ENCODE peak calls at places on chromosomes 6 and 20, in five cellular contexts. J is IMR-90, Z is upper lobe of right lung, R is aorta, I is tibial artery. K is an unnamed sample. For H3K4me1, H3K27me3 and H3K36me3, the result is how much of the 10 kb centered on the place peaks cover.

GRCh38 chr6:95866732-95867131 is 149.0 kb upstream of the FUT9 start:
- DNase-seq in J (no peak), Z (no peak), R (no peak), I (no peak), K (no peak)

GRCh38 chr6:49606696-49607390 is 29.8 kb downstream of the RHAG start:
- DNase-seq in J (peak), Z (no peak), R (peak), I (no peak), K (peak)

GRCh38 chr20:64114356-64114971 is 7.1 kb upstream of the NPBWR2 start:
- DNase-seq in J (no peak), Z (peak), R (no peak), I (peak), K (no peak)

GRCh38 chr6:138691595-138692057 is 81.9 kb upstream of the CCDC28A start:
- DNase-seq in J (peak), Z (no peak), R (no peak), I (no peak), K (no peak)

GRCh38 chr20:24332956-24333355 is 136.5 kb upstream of the SYNDIG1 start:
- DNase-seq in J (no peak), Z (no peak), R (no peak), I (no peak), K (no peak)

GRCh38 chr20:56995635-56996075 is 270.8 kb downstream of the BMP7 start:
- DNase-seq in J (no peak), Z (no peak), R (no peak), I (no peak), K (no peak)

GRCh38 chr6:149459761-149460160 is 25.1 kb downstream of the ZC3H12D start:
- DNase-seq in J (peak), Z (no peak), R (no peak), I (no peak), K (no peak)

GRCh38 chr20:40497781-40498691 is 191.0 kb downstream of the MAFB start:
- DNase-seq in J (no peak), Z (peak), R (peak), I (peak), K (no peak)

GRCh38 chr6:111745636-111746035 is 127.6 kb downstream of the FYN start:
- DNase-seq in J (no peak), Z (no peak), R (no peak), I (no peak), K (no peak)

GRCh38 chr6:111746983-111747773 is 126.1 kb downstream of the FYN start:
- DNase-seq in J (no peak), Z (no peak), R (no peak), I (no peak), K (no peak)

GRCh38 chr6:111750147-111750546 is 123.1 kb downstream of the FYN start:
- DNase-seq in J (no peak), Z (no peak), R (no peak), I (no peak), K (no peak)

GRCh38 chr6:111748247-111748647 is 125.0 kb downstream of the FYN start:
- DNase-seq in J (no peak), Z (no peak), R (no peak), I (no peak), K (no peak)

GRCh38 chr6:111747791-111748190 is 125.5 kb downstream of the FYN start:
- DNase-seq in J (no peak), Z (no peak), R (no peak), I (no peak), K (no peak)
- H3K4me1 ChIP-seq in J (under half), Z (under half), R (under half), I (under half), K (under half)

GRCh38 chr6:33809619-33810018 is 5.8 kb upstream of the MLN start:
- DNase-seq in J (no peak), Z (no peak), R (no peak), I (no peak), K (no peak)

GRCh38 chr6:33806795-33807194 is 3.0 kb upstream of the MLN start:
- DNase-seq in J (no peak), Z (no peak), R (no peak), I (no peak), K (no peak)

GRCh38 chr6:33812669-33813068 is 8.9 kb upstream of the MLN start:
- DNase-seq in J (peak), Z (peak), R (no peak), I (no peak), K (peak)

GRCh38 chr6:33807606-33808005 is 3.8 kb upstream of the MLN start:
- DNase-seq in J (no peak), Z (no peak), R (no peak), I (no peak), K (no peak)

DNA sequence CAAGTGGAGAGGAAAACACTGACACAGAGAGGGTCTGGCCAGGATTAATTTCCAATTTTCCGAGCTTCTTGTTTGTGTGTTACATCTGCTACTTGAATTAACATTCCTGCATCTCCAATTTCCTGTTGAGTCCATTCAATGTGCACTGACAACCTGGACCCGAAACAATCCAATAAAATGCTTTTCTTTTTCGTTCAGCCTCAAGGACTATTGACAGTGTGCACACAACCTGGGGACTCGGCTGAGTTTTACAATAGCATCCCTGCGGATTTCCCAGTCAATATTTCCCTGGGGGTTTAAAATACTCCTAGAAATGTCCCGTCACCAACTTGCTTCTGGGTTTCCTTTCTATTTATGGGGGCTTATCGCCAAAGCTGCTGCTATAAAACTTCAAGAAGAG is 5.0 kb upstream of the MLN start:
- DNase-seq in J (no peak), Z (no peak), R (no peak), I (no peak), K (no peak)
- H3K27me3 ChIP-seq in J (half or more), Z (under half), R (under half), I (under half), K (under half)

DNA sequence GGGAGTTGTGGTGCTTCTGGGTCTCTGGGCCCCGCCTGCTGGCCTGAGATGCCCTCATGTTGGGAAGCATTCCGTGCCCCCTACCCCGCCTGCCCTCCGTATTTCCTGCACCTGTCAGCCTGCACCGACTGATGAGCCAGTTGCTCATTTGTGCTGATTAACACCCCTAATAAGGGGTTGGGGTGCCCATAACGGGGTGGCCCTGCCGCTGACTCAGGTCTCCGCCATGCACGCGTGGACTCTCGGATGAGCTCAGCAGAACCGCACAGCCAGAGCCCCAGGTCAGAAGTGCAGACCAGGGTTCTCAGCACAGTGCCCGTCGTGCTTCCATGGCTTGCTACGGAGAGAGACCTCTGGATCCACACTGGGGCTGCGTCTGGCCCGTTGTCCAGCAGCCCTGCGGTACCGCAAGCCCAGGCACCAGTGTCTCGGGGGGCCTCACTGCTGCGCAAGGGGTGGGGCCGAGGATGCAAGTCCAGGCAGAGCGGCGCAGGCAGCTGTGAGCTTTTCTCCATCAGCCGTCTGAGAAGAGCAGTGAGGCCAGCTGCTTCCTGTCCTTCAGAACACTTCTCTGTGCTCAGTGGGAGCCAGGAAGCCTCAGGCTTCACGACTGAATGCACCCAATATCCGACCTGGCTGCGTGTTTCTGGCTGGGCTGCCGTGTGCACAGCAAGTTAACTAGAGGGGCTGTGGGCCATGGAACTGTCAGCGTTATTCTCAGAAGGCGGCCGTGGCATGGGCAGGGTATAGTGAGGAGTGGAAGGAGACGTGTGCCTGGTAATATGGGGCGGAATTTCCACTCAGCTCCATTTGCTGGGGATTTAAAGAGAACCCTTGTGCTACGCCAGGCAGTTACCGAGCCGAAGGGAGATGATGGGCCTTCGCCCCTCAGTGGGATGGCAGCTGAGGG is 18.6 kb downstream of the MTG2 start:
- DNase-seq in J (no peak), Z (no peak), R (peak), I (no peak), K (no peak)
- H3K36me3 ChIP-seq in J (under half), Z (half or more), R (under half), I (half or more), K (half or more)

DNA sequence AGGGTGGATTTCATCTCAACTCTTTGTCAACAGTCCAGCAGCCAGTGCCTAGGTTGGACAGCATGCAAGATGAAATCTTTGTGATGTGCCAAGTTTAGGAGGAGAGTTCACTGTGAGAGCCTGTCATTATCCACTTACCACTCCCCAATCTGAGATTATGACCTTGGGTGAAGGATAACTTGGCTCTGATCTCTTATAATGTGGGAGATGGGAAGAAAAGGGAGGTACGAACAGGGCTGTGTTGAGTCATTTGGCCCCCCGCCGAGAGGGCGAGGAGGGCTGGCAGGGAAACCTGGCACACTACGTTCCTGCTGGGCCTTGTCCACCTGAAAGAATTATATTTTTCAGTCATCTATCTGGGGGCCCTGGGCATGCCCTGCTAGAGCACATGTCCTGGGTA is 35.8 kb downstream of the LAMA4 start:
- DNase-seq in J (no peak), Z (no peak), R (peak), I (no peak), K (no peak)
- H3K4me1 ChIP-seq in J (under half), Z (half or more), R (under half), I (under half), K (under half)

DNA sequence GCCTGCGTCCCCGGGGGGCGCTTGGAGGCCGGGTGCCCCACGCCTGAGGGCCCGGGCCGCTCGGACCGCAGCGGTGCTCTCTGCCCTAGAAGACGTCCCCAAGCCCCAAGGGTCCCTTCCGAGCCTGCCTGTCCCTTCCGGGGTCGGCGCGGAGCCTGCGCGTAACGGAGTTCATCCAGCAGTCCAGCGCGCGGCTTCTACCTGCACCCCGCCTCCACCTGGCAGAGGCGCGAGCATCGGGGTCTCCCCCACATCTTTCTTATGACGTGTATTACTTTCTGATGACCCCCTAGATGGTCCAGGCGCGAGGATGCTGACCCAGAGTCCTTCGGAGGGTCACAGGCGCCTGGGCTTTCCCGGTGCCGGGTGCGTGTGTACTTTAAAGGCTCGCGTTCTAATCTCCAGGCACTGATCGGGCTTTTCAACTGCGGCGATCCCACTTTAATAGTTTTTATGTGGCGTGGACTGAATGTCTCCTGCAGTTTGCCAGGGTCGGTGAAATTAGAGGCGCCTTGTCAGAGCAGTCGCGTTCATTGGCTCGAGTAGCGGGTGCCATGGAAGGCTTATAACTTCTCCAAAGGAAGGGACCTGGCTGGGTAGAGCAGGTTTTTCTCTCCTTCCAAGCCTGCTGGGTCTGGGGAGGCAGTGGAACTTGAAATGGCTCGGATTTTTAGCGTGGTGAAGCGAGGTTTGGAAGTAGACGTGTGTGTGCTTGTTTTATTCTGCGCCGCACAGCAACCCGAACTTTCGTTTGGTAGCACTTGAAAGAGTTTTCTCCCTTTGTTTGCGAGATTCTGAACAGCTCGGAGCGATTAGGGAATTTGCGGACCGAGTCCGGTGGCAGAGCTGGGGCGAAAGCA is 974 bp downstream of the EYA4 start:
- DNase-seq in J (peak), Z (no peak), R (no peak), I (no peak), K (no peak)
- H3K27me3 ChIP-seq in J (under half), Z (half or more), R (under half), I (under half), K (half or more)

DNA sequence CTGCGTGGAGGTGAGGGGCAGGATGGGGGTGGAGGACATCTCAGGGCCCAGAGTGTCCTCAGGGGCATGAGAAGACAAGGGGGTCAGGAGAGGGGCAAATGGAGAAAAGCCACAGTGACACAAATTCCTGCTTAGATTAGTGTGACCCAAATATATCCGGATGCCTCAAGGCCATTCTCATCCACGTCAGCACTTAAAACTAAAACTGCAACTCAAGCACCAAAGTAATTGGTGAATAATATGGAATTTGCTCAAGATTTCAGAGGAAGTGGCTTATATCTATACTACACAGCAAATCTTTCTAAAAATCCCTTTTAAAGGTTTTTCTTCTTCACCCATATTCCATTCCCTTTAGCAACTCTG is 15.1 kb downstream of the DEF6 start:
- DNase-seq in J (no peak), Z (no peak), R (no peak), I (no peak), K (no peak)
- H3K36me3 ChIP-seq in J (under half), Z (under half), R (under half), I (under half), K (under half)

GRCh38 chr6:43186706-43187105 is 4.7 kb downstream of the CUL9 start:
- DNase-seq in J (no peak), Z (peak), R (no peak), I (peak), K (no peak)
- H3K4me1 ChIP-seq in J (under half), Z (under half), R (under half), I (under half), K (under half)